ENCODE peak calls at places on chromosomes 11 and 22, in eight cellular contexts. K is OCI-LY7; I is cardiac fibroblast; E is stimulated activated CD4-positive, alpha-beta T cell treated with anti-CD3 and anti-CD28 coated beads, Interleukin-1b, Interleukin-23, amount 100 ng/mL, for 4 hours; J is activated T-cell treated with anti-CD3 and anti-CD28 coated beads, Interleukin-2, amount 50 U/mL, for 4 hours; C is astrocyte of the spinal cord; P is progenitor cell of endocrine pancreas; D is ELR. L is an unnamed sample.

GRCh38 chr11:11584937-11585336 is 36.9 kb downstream of the GALNT18 start:
- DNase-seq in K (no peak), C (no peak), E (no peak), P (no peak), I (no peak), J (no peak), D (no peak), L (no peak)

GRCh38 chr11:95503047-95503446 is 272.0 kb upstream of the SESN3 start:
- DNase-seq in E (no peak), K (no peak), C (peak), J (no peak), I (peak), D (no peak), P (no peak), L (no peak)

GRCh38 chr11:67664213-67664585 is 10.2 kb downstream of the ALDH3B2 start:
- DNase-seq in J (no peak), K (no peak), C (no peak), I (no peak), D (no peak), E (no peak), P (no peak), L (no peak)

GRCh38 chr11:42631223-42631843 is 680.5 kb upstream of the API5 start:
- DNase-seq in I (peak), K (peak), D (peak), C (peak), J (no peak), E (no peak), P (no peak), L (no peak)

GRCh38 chr22:19398206-19398605 is 33.3 kb downstream of the HIRA start:
- DNase-seq in C (no peak), K (no peak), D (no peak), J (no peak), P (no peak), E (no peak), I (no peak), L (no peak)

GRCh38 chr11:65204646-65205601 is 23.2 kb downstream of the CAPN1 start:
- DNase-seq in E (peak), C (peak), I (peak), D (peak), J (peak), K (peak), P (peak), L (peak)

GRCh38 chr11:126051117-126051516 is 11.5 kb downstream of the CDON start:
- DNase-seq in P (no peak), C (no peak), K (no peak), D (no peak), E (no peak), J (no peak), I (no peak), L (no peak)

GRCh38 chr11:43835104-43835503 is 45.5 kb upstream of the ALKBH3 start:
- DNase-seq in I (no peak), P (no peak), D (no peak), K (no peak), E (no peak), C (peak), J (no peak), L (no peak)

GRCh38 chr22:46053563-46054090 is 76.7 kb upstream of the WNT7B start:
- DNase-seq in E (peak), C (peak), K (peak), I (peak), J (peak), D (peak), P (no peak), L (no peak)

GRCh38 chr11:60915250-60915914 is 1.4 kb downstream of the TMEM109 start:
- DNase-seq in E (peak), P (no peak), D (peak), C (peak), J (peak), K (peak), I (peak), L (no peak)

GRCh38 chr11:110184466-110184865 is 91.3 kb downstream of the ZC3H12C start:
- DNase-seq in K (no peak), P (no peak), I (no peak), J (no peak), C (no peak), E (no peak), D (no peak), L (no peak)

GRCh38 chr11:117097567-117098268 is 510 bp downstream of the SIK3 start:
- DNase-seq in K (peak), P (peak), D (peak), C (no peak), E (peak), J (peak), I (peak), L (no peak)

GRCh38 chr22:19715286-19715939 is 1.1 kb downstream of the SEPTIN5 start:
- DNase-seq in D (no peak), K (no peak), I (no peak), C (no peak), J (no peak), E (no peak), P (no peak), L (no peak)

GRCh38 chr11:130999992-131000770 is 83.9 kb upstream of the SNX19 start:
- DNase-seq in K (no peak), I (peak), C (peak), J (no peak), P (no peak), E (no peak), D (peak), L (no peak)

L was measured in D721Med.